ENCODE peak calls at places on chromosomes 6 and 20, in seven cellular contexts. G is left ventricle myocardium inferior, Q is sigmoid colon, R is uterus, E is IMR-90, V is GM23338, K is SK-N-SH. H is an unnamed sample.

GRCh38 chr20:20546402-20546801 is 166.0 kb downstream of the RALGAPA2 start:
- DNase-seq in G (no peak), Q (no peak), K (no peak), R (no peak), E (no peak), V (no peak), H (no peak)

GRCh38 chr20:63740070-63740500 is 509 bp downstream of the SLC2A4RG start:
- DNase-seq in V (peak; percentile 56), Q (peak; percentile 78), K (peak; percentile 87), G (peak; percentile 55), E (peak; percentile 7), R (peak; percentile 43), H (peak; percentile 42)

GRCh38 chr6:6993503-6994237 is 114.1 kb upstream of the RREB1 start:
- DNase-seq in R (no peak), E (no peak), Q (no peak), K (no peak), G (no peak), V (no peak), H (no peak)

GRCh38 chr6:75882734-75883133 is 133.7 kb downstream of the MYO6 start:
- DNase-seq in K (no peak), V (no peak), G (no peak), Q (no peak), R (no peak), E (peak; percentile 79), H (no peak)

GRCh38 chr6:11921017-11921438 is 91.1 kb upstream of the HIVEP1 start:
- DNase-seq in R (no peak), G (peak; percentile 36), K (no peak), V (no peak), E (peak; percentile 95), Q (peak; percentile 75), H (peak; percentile 72)

GRCh38 chr6:108961077-108961476 is 112.9 kb downstream of the ARMC2 start:
- DNase-seq in V (no peak), Q (no peak), G (no peak), E (no peak), K (no peak), R (no peak), H (no peak)

GRCh38 chr20:9889270-9889981 is 50.5 kb upstream of the PAK5 start:
- DNase-seq in Q (no peak), G (no peak), E (no peak), V (no peak), R (no peak), K (no peak), H (no peak)

GRCh38 chr6:143692696-143693095 is 14.9 kb downstream of the PHACTR2 start:
- DNase-seq in G (no peak), Q (no peak), V (no peak), K (no peak), E (no peak), R (no peak), H (no peak)

DNA sequence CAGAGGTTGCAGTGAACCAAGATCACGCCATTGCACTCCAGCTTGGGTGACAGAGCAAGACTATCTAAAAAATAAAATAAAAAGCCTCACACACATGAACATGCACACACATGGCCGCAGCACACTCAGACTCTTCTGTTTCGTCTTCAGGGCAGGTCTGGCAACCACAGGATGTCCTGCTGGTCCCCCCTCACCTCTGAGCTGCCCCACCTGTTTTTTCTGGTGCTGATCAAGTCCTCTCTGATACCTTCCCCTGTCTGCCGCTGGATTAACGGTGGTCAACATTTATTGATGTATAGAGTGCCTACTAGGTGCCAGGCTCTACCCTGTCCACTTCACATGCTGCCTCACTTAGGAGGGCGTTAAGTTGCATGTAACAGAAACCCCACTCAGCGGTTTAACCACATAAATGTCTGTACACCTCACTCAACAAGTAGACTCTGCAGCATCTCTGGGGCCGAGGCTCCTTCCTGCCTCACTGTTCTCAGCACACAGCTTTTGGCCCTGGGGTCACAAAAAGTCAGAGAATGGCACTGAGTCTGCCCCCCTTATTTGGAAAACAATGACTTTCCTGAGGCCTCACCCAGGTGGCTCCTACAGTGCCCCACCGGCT is 4.5 kb upstream of the AP5S1 start:
- DNase-seq in G (no peak), Q (peak; percentile 50), K (no peak), R (no peak), E (no peak), V (no peak), H (no peak)
- TF ChIP-seq CTCF in G (no peak), Q (no peak), K (no peak), R (no peak), E (no peak), V (no peak), H (no peak)

GRCh38 chr6:139738801-139739490 is 364.5 kb upstream of the CITED2 start:
- DNase-seq in R (no peak), K (no peak), Q (no peak), G (no peak), E (no peak), V (no peak), H (no peak)
- H3K27ac ChIP-seq in R (no peak overlapping the region), K (no peak overlapping the region), Q (no peak overlapping the region), G (no peak overlapping the region), E (no peak overlapping the region), V (no peak overlapping the region), H (no peak overlapping the region)

DNA sequence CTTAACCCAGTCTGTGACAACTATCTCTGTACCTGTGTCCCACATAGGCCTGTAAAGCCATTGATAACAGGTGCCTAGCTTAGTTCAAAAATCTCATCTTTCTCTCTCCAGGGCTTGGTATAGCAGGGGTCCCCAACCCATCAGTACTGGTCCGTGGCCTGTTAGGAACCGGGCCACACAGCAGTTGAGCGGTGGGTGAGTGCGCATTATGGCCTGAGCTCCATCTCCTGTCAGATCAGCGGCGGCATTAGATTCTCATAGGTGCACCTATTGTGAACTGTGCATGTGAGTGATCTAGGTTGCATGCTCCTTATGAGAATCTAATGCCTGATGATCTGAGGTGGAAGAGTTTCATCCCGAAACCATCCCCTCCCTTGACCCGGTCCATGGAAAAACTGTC is 3.4 kb downstream of the LYRM4 start:
- DNase-seq in Q (no peak), G (no peak), R (no peak), K (no peak), E (no peak), V (no peak), H (no peak)
- H3K4me1 ChIP-seq in Q (peaks cover 11% of the 10 kb centered on the region), G (peaks cover 29% of the 10 kb centered on the region), R (no peaks in the 10 kb centered on the region), K (peaks cover 7% of the 10 kb centered on the region), E (no peaks in the 10 kb centered on the region), V (peaks cover 10% of the 10 kb centered on the region), H (peaks cover 11% of the 10 kb centered on the region)

DNA sequence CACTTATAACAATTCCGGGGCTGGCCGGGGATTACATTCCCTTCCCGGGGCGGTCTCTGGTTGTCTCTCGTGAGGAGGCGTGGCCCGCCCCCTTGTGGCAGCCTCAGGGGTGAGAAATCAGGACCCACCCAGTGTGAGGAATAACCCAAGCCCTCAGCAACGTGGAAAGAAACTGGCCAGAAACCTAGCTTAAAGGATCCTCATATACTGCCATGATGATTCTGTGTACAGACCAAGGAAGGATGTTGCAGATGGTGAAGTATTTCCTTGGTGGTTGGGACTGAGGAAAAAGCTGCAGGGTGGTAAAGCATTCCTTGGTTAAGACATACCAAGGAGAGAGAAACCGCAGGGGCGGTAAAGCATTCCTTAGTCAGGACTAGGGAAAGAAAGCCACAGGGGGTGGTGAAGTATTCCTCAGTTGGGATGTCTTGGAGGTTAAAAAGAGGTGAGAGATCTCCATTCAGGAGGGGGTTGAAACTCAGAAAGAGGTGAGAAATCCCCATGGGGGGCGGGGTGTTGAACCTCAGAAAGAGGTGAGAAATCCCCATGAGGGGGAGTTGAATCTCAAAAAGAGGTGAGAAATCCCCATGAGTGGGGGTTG is 238.2 kb downstream of the RNGTT start:
- DNase-seq in G (peak; percentile 22), R (no peak), K (peak; percentile 15), Q (no peak), E (peak; percentile 74), V (peak; percentile 96), H (peak; percentile 22)
- TF ChIP-seq CTCF in G (peak; percentile 48), R (no peak), K (peak; percentile 33), Q (peak; percentile 23), E (peak; percentile 19), V (peak; percentile 81), H (no peak)

GRCh38 chr6:134230087-134230717 is 87.7 kb downstream of the SGK1 start:
- DNase-seq in G (peak; percentile 20), V (peak; percentile 39), Q (no peak), E (no peak), K (no peak), R (no peak), H (no peak)

GRCh38 chr6:134235937-134236751 is 81.8 kb downstream of the SGK1 start:
- DNase-seq in E (peak; percentile 90), Q (no peak), K (no peak), V (no peak), R (no peak), G (no peak), H (no peak)

GRCh38 chr6:134229520-134229919 is 88.4 kb downstream of the SGK1 start:
- DNase-seq in Q (no peak), R (no peak), K (no peak), E (no peak), G (no peak), V (peak; percentile 11), H (no peak)

GRCh38 chr6:134233180-134233579 is 84.7 kb downstream of the SGK1 start:
- DNase-seq in K (no peak), E (no peak), Q (no peak), G (no peak), R (no peak), V (no peak), H (no peak)

DNA sequence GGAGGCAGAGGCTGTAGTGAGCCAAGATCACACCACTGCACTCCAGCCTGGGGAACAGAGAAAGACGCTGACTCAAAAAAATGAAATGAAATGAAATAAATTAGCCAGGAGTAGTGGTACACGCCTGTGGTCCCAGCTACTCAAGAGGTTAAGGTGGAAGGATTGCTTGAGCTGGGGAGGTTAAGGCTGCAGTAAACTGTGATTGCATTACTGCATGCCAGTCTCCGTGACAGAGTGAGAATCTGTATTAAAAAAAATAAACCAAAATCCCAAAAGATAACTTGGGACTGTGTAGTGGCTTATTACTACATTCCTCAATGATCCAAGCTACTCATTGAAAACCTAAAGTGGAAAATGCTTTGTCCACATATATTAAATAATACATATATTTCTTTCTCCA is 87.0 kb downstream of the SGK1 start:
- DNase-seq in Q (no peak), E (peak; percentile 60), G (no peak), K (no peak), V (no peak), R (no peak), H (no peak)
- H3K27ac ChIP-seq in Q (no peak overlapping the region), E (no peak overlapping the region), G (no peak overlapping the region), K (no peak overlapping the region), V (no peak overlapping the region), R (no peak overlapping the region), H (no peak overlapping the region)

DNA sequence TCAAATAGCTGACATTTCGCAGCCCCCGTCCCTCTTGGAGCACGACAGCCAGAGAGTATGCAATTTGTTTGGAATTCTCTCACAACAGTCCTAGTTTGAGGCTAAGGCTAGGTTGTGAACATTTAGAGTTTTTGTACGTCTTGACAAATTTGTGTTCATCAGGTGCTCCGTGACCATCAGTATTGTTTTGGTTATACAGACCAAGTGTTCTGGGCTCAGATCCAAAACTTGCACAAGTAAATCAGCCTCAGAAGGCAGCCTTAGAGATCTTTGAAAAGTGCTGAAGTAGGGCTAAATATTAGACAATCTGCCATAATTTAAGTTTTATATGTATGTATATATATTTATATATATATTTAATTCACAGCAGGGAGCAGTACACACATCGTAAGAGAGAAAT is 83.5 kb downstream of the PLCB1 start:
- DNase-seq in R (no peak), G (no peak), K (no peak), V (no peak), E (peak; percentile 83), Q (peak; percentile 71), H (no peak)
- H3K4me1 ChIP-seq in R (no peaks in the 10 kb centered on the region), G (peaks cover 25% of the 10 kb centered on the region), K (peaks cover 5% of the 10 kb centered on the region), V (peaks cover 21% of the 10 kb centered on the region), E (peaks cover 21% of the 10 kb centered on the region), Q (peaks cover 33% of the 10 kb centered on the region), H (peaks cover 12% of the 10 kb centered on the region)